ENCODE peak calls at places on chromosomes 5 and 9, in nine cellular contexts. K is upper lobe of right lung, C is HCT116, E is Panc1, P is mucosa of descending colon, O is heart right ventricle, J is left lung, V is A549, R is aorta. Q is an unnamed sample.

GRCh38 chr9:135677641-135678168 is 14.6 kb downstream of the LCN9 start:
- ATAC-seq in E (no peak), C (no peak), R (no peak), J (no peak), V (no peak), K (no peak), O (no peak), P (no peak), Q (no peak)

GRCh38 chr9:129177443-129177790 is 644 bp downstream of the IER5L start:
- ATAC-seq in V (no peak), O (no peak), R (no peak), P (no peak), K (no peak), E (no peak), C (no peak), J (no peak), Q (no peak)

GRCh38 chr5:124754206-124754927 is 7.9 kb upstream of the ZNF608 start:
- ATAC-seq in O (no peak), P (peak; percentile 21), V (no peak), E (peak; percentile 52), R (no peak), K (no peak), C (no peak), J (peak; percentile 33), Q (no peak)

GRCh38 chr9:92990461-92990860 is 43.1 kb downstream of the FGD3 start:
- ATAC-seq in O (no peak), P (no peak), C (no peak), E (no peak), J (no peak), V (no peak), K (no peak), R (no peak), Q (no peak)

GRCh38 chr5:141507387-141508091 is 18.7 kb downstream of the PCDHGC5 start:
- ATAC-seq in J (peak; percentile 44), C (no peak), E (no peak), V (no peak), O (peak; percentile 60), P (peak; percentile 29), K (no peak), R (peak; percentile 40), Q (peak; percentile 50)

GRCh38 chr9:93096131-93096802 is at the start of gene CARD19:
- ATAC-seq in J (peak; percentile 6), R (peak; percentile 12), V (peak; percentile 31), P (peak; percentile 41), O (no peak), C (peak; percentile 33), E (peak; percentile 58), K (peak; percentile 12), Q (peak; percentile 18)

GRCh38 chr5:10695759-10696543 is 65.1 kb downstream of the DAP start:
- ATAC-seq in C (no peak), O (no peak), V (no peak), R (no peak), P (no peak), K (no peak), J (no peak), E (no peak), Q (no peak)

GRCh38 chr5:59543826-59544442 is 349.6 kb downstream of the PDE4D start:
- ATAC-seq in K (no peak), C (no peak), O (peak; percentile 52), J (peak; percentile 22), P (peak; percentile 83), E (no peak), V (peak; percentile 72), R (no peak), Q (peak; percentile 28)

GRCh38 chr9:114888599-114888998 is 41.8 kb downstream of the TNFSF8 start:
- ATAC-seq in E (no peak), P (no peak), V (no peak), J (peak; percentile 43), C (no peak), K (peak; percentile 34), R (no peak), O (no peak), Q (no peak)

GRCh38 chr9:136568288-136569081 is 22.6 kb upstream of the NOTCH1 start:
- ATAC-seq in R (no peak), O (peak; percentile 10), K (no peak), P (no peak), E (no peak), V (no peak), J (peak; percentile 3), C (peak; percentile 59), Q (peak; percentile 17)

GRCh38 chr5:14603141-14603540 is 21.5 kb downstream of the OTULINL start:
- ATAC-seq in E (no peak), C (no peak), K (no peak), J (no peak), O (no peak), R (no peak), V (no peak), P (no peak), Q (no peak)

GRCh38 chr9:134889386-134890214 is 9.0 kb downstream of the FCN2 start:
- ATAC-seq in V (no peak), O (no peak), R (no peak), J (no peak), E (no peak), K (no peak), C (no peak), P (no peak), Q (no peak)

GRCh38 chr5:160327829-160328228 is 15.5 kb upstream of the CCNJL start:
- ATAC-seq in E (no peak), O (no peak), V (no peak), J (no peak), R (no peak), K (no peak), P (no peak), C (no peak), Q (no peak)

GRCh38 chr9:126336350-126337335 is 10.0 kb downstream of the MVB12B start:
- ATAC-seq in K (no peak), E (no peak), C (no peak), P (no peak), R (no peak), J (peak; percentile 24), O (no peak), V (no peak), Q (no peak)
- H3K4me3 ChIP-seq in K (peak overlapping the region; percentile 43), E (no peak overlapping the region), C (no peak overlapping the region), P (no peak overlapping the region), R (no peak overlapping the region), J (no peak overlapping the region), O (no peak overlapping the region), V (no peak overlapping the region), Q (no peak overlapping the region)

DNA sequence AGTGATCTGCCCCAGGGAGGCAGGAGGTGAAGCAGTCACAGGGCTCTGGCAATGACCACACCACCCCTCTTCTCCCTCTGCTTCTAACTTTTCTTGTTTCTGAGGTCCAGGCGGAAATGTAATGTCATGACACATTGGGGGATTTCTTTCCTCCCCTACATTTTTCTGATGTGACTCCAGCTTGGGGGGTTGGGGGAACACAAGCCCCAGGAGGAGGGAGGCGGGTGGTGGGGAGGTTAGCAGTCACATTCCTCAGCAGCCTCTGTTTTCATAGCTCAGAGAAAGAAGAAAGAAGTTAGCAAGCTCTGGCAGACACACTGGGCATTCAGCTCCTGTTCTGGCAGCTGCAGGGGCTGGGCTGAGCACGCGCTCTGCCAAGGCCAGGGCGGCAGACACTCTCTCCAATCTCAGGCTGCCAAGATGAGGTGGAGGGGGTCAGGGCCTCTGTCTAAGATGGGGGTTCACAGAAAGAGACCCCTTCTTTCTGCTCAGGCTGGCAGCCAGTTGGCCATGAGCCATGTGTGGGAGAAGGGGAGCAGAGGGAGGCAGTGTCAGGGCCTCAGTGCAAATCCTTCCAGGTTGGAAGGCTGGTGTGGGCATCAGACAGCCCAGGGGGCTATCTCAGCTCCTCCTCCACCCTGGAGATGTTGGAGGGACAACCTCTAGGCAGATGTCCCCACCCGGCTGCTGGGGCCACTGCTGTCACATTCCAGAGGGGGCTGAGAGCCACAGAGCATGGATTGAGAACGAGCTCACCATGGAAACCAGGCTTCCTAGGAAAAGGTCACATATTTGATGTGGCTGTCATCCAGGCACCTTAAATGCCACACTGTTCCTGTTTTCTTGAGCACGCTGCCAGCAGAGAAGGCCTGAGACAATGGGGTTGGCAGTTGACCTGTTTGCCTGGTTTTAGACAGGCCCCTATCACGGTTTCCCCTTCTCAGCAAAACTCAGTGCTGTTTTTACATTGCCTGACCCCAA is 20.1 kb upstream of the PFDN1 start:
- ATAC-seq in O (peak; percentile 80), E (peak; percentile 86), K (peak; percentile 32), J (peak; percentile 59), C (peak; percentile 74), V (peak; percentile 67), P (peak; percentile 14), R (peak; percentile 71), Q (peak; percentile 72)
- H3K4me3 ChIP-seq in O (no peak overlapping the region), E (no peak overlapping the region), K (no peak overlapping the region), J (no peak overlapping the region), C (peak overlapping the region; percentile 14), V (no peak overlapping the region), P (no peak overlapping the region), R (no peak overlapping the region), Q (no peak overlapping the region)

GRCh38 chr9:131946169-131946568 is 133.5 kb downstream of the MED27 start:
- ATAC-seq in P (no peak), V (no peak), J (no peak), C (no peak), K (peak; percentile 46), O (no peak), E (no peak), R (no peak), Q (no peak)

GRCh38 chr9:131942076-131942720 is 137.5 kb downstream of the MED27 start:
- ATAC-seq in C (no peak), E (no peak), K (no peak), O (no peak), V (no peak), R (no peak), P (no peak), J (no peak), Q (no peak)

DNA sequence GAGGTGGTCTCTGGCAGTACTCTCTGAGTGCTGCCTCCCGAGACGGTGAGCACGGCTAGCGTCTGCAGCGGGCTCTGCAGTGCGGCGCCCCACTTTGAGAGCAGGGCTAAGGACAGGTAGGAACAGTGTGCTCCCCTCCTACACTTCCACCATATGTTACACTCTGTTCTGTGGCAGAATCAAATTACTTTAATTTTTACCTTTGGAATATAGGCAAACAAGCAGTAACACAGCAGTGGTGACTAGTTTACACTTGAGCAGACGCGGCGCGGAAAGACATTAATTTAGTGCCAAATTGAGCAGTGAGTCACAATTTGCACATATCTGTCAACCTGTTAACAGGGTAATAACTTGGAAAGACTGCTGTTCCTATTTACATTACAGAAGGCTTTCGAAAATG is 136.3 kb downstream of the MED27 start:
- ATAC-seq in P (no peak), K (no peak), C (no peak), O (no peak), R (no peak), J (no peak), V (no peak), E (no peak), Q (no peak)
- H3K4me3 ChIP-seq in P (no peak overlapping the region), K (no peak overlapping the region), C (no peak overlapping the region), O (no peak overlapping the region), R (no peak overlapping the region), J (no peak overlapping the region), V (no peak overlapping the region), E (no peak overlapping the region), Q (no peak overlapping the region)

GRCh38 chr9:17148324-17148723 is 13.5 kb downstream of the CNTLN start:
- ATAC-seq in K (no peak), E (no peak), C (no peak), V (no peak), R (no peak), P (no peak), J (no peak), O (no peak), Q (no peak)
- H3K4me3 ChIP-seq in K (no peak overlapping the region), E (no peak overlapping the region), C (no peak overlapping the region), V (no peak overlapping the region), R (no peak overlapping the region), P (no peak overlapping the region), J (no peak overlapping the region), O (no peak overlapping the region), Q (no peak overlapping the region)

GRCh38 chr9:130608554-130609122 is 29.3 kb downstream of the FUBP3 start:
- ATAC-seq in J (no peak), K (no peak), R (no peak), C (no peak), V (no peak), E (no peak), O (no peak), P (no peak), Q (no peak)
- H3K4me3 ChIP-seq in J (no peak overlapping the region), K (no peak overlapping the region), R (no peak overlapping the region), C (no peak overlapping the region), V (no peak overlapping the region), E (no peak overlapping the region), O (no peak overlapping the region), P (no peak overlapping the region), Q (no peak overlapping the region)

Q was measured in gastroesophageal sphincter.